ENCODE peak calls at places on chromosome 21, in five cellular contexts. P, R, H, S and E are unnamed samples.

GRCh38 chr21:38140192-38140905 is 116.4 kb upstream of the KCNJ15 start:
- DNase-seq in R (peak; percentile 37), S (peak; percentile 53), H (no peak), P (peak; percentile 25), E (peak; percentile 48)

GRCh38 chr21:28636988-28637691 is 355.5 kb downstream of the LTN1 start:
- DNase-seq in R (peak; percentile 98), H (no peak), P (peak; percentile 94), S (no peak), E (peak; percentile 77)

GRCh38 chr21:15208787-15209186 is 144.0 kb upstream of the NRIP1 start:
- DNase-seq in S (no peak), P (no peak), R (no peak), H (no peak), E (no peak)

GRCh38 chr21:46065215-46065992 is 32.5 kb upstream of the COL6A2 start:
- DNase-seq in P (peak; percentile 76), R (peak; percentile 79), H (no peak), S (peak; percentile 81), E (peak; percentile 64)

GRCh38 chr21:45154511-45155508 is 80.4 kb downstream of the ADARB1 start:
- DNase-seq in S (peak; percentile 47), H (no peak), R (peak; percentile 30), P (peak; percentile 87), E (peak; percentile 52)

GRCh38 chr21:42143111-42143510 is 72.0 kb downstream of the UMODL1 start:
- DNase-seq in P (no peak), H (no peak), S (no peak), R (no peak), E (no peak)

GRCh38 chr21:44615881-44616590 is 4.2 kb downstream of the KRTAP10-8 start:
- DNase-seq in S (no peak), R (no peak), H (no peak), P (no peak), E (no peak)

GRCh38 chr21:26140185-26140584 is 30.4 kb downstream of the APP start:
- DNase-seq in S (peak; percentile 58), H (no peak), R (peak; percentile 98), P (peak; percentile 99), E (peak; percentile 80)